ENCODE peak calls at places on chromosomes 5 and 9, in five cellular contexts. Z, E, D, B and G are unnamed samples. For H3K9me3 and H3K4me1, the result is how much of the 10 kb centered on the place peaks cover.

GRCh38 chr9:30519756-30520155 is 1864.7 kb upstream of the ACO1 start:
- DNase-seq in B (no peak), Z (no peak), E (no peak), D (no peak), G (no peak)

GRCh38 chr5:1268666-1269065 is 26.2 kb downstream of the TERT start:
- DNase-seq in Z (no peak), E (peak), D (no peak), B (no peak), G (no peak)

GRCh38 chr5:163821142-163821541 is 315.7 kb downstream of the MAT2B start:
- DNase-seq in B (no peak), E (no peak), D (no peak), Z (no peak), G (no peak)

GRCh38 chr5:149667084-149667826 is 62.9 kb upstream of the PPARGC1B start:
- DNase-seq in D (no peak), Z (no peak), B (no peak), E (peak), G (no peak)

GRCh38 chr5:1199649-1200494 is 1.5 kb upstream of the SLC6A19 start:
- DNase-seq in B (no peak), D (peak), Z (no peak), E (no peak), G (no peak)

GRCh38 chr5:143370440-143370839 is 33.0 kb downstream of the NR3C1 start:
- DNase-seq in Z (no peak), B (no peak), D (no peak), E (no peak), G (no peak)

GRCh38 chr5:131109540-131110255 is 55.4 kb downstream of the HINT1 start:
- DNase-seq in Z (no peak), B (no peak), D (no peak), E (peak), G (no peak)

GRCh38 chr9:19201899-19202891 is 28.3 kb upstream of the DENND4C start:
- DNase-seq in Z (peak), B (peak), E (no peak), D (no peak), G (no peak)

GRCh38 chr9:132241840-132242620 is 80.2 kb downstream of the NTNG2 start:
- DNase-seq in Z (no peak), B (peak), E (peak), D (peak), G (no peak)

GRCh38 chr5:58191451-58191850 is 268.4 kb downstream of the PLK2 start:
- DNase-seq in B (no peak), D (no peak), E (no peak), Z (no peak), G (no peak)

GRCh38 chr9:136656795-136657611 is 5.7 kb upstream of the EGFL7 start:
- DNase-seq in B (peak), Z (no peak), D (peak), E (no peak), G (no peak)

GRCh38 chr5:95924720-95925119 is 36.9 kb downstream of the ELL2 start:
- DNase-seq in Z (no peak), D (no peak), E (peak), B (no peak), G (no peak)

GRCh38 chr5:8720476-8720875 is 825.4 kb downstream of the SEMA5A start:
- DNase-seq in E (no peak), B (no peak), Z (no peak), D (no peak), G (no peak)
- H3K9me3 ChIP-seq in E (under half), B (under half), Z (under half), D (under half), G (under half)

DNA sequence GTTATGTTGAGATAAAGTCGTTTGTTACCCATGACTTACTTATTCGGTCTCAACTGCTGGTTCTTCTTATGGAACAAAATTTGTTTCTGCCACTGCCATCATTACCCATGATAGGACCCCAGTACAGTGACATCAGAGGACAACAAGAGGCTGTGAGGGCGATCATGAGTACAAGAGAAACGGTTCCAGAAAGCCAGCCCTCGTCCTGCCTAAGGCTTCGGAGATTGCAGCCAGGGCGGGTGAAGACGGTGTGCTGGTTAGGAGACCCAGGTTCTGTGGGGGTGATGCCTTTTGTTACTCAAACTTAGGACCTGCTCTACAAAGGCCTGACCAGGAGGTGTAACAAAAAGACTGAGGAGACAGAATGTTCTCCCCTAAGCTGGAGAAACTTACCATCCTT is 10.9 kb downstream of the FYB1 start:
- DNase-seq in Z (no peak), E (no peak), B (no peak), D (no peak), G (no peak)
- H3K4me1 ChIP-seq in Z (under half), E (under half), B (under half), D (under half), G (under half)

GRCh38 chr9:87309236-87309635 is 188.4 kb upstream of the DAPK1 start:
- DNase-seq in B (no peak), E (no peak), D (no peak), Z (no peak), G (no peak)

GRCh38 chr9:87305123-87305522 is 192.5 kb upstream of the DAPK1 start:
- DNase-seq in B (no peak), E (no peak), D (peak), Z (no peak), G (no peak)

GRCh38 chr9:87310827-87311564 is 186.7 kb upstream of the DAPK1 start:
- DNase-seq in B (no peak), Z (no peak), D (no peak), E (no peak), G (no peak)

DNA sequence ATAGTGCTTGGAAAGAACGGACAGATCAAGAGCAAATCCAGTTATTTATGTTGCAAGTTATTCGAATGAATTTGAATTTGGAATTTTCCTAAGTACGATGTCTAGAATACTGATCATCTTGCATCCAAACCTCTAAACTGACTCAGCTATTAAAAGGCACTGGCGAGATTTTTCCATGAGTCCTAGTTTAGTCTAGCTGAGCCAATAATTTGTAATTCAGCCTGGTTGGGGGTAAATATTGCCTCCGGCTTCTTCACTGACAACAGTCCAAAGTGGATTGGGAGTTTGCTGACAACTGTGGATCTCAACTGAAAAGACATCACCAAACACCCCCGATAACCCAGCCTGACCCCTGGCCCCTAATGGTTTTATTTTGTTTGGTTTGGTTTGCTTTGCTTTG is 189.9 kb upstream of the DAPK1 start:
- DNase-seq in B (no peak), E (no peak), Z (no peak), D (no peak), G (no peak)
- H3K4me3 ChIP-seq in B (no peak), E (no peak), Z (no peak), D (no peak), G (no peak)

GRCh38 chr5:175235251-175235963 is 208.6 kb downstream of the DRD1 start:
- DNase-seq in Z (no peak), E (no peak), B (no peak), D (no peak), G (no peak)
- H3K9me3 ChIP-seq in Z (under half), E (under half), B (under half), D (under half), G (under half)

DNA sequence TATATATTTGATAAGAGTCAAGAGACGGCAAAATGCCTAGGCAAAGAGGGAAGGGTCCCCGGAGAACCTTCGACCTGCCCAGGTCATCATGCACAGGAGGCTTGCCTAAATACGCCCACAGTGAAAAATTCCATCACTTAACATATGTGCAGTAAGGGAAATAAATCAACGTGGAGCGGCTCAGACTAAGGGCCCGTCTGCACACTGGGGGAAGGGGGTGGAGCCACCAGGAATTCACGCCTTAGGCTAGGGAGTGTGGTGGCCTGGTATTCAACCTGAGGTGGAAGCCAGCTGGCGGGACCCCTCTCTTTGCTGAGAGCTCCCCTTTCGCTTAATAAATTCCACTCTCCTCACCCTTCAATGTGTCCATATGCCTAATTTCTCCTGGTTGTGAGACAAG is 8.3 kb downstream of the PTBP3 start:
- DNase-seq in Z (no peak), D (no peak), E (no peak), B (no peak), G (no peak)
- H3K4me1 ChIP-seq in Z (under half), D (under half), E (under half), B (under half), G (under half)

GRCh38 chr5:72301557-72301956 is 18.5 kb downstream of the MRPS27 start:
- DNase-seq in D (no peak), E (no peak), B (no peak), Z (no peak), G (no peak)

GRCh38 chr5:72305194-72306142 is 14.6 kb downstream of the MRPS27 start:
- DNase-seq in D (no peak), E (no peak), Z (no peak), B (no peak), G (no peak)

GRCh38 chr5:72300590-72301339 is 19.3 kb downstream of the MRPS27 start:
- DNase-seq in E (no peak), D (no peak), Z (no peak), B (no peak), G (no peak)

GRCh38 chr5:72298711-72299110 is 21.3 kb downstream of the MRPS27 start:
- DNase-seq in Z (no peak), B (no peak), E (no peak), D (no peak), G (no peak)

DNA sequence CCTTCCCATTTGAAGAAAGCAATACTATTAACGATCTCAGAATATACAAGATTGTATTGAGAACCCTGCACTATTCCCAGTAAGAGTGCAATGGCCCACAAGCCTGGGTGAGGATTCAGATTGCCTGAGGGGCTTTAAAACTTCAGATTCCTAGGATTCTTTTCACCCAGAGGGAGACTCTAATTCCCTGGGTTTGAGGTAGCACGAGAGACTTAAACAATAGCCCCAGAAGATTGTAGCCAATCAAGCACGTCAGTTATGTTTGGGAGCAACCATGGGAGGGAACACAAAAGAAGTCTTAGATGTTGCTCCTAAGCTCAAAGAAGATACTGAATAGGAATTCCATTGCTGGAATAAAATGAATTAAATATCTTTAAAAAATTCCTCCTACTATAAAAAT is 17.9 kb downstream of the MRPS27 start:
- DNase-seq in Z (no peak), B (no peak), E (no peak), D (no peak), G (peak)
- H3K4me3 ChIP-seq in Z (no peak), B (no peak), E (no peak), D (no peak), G (no peak)

DNA sequence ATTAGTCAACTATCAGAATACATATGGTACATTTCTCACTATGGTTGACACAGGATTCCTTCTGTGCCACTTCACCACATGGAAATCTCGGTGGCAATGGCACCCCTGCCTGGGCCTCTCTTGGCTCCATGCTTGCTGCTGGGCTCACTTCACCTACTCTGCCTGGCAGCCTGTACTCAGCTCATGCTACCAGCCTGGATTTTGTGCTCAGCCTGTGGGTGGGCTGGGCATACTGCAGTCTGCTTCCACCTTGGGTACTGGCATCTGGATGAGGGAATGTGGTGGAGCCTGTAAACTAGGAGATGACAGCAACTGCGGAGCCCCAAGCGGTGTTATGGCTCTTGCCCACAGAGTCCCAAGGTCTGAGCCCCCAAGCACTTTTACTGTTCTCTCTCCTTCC is 604.1 kb downstream of the MTRR start:
- DNase-seq in D (no peak), B (no peak), Z (no peak), E (no peak), G (no peak)
- H3K9me3 ChIP-seq in D (under half), B (under half), Z (under half), E (under half), G (under half)

GRCh38 chr5:27313549-27313948 is 275.2 kb upstream of the CDH9 start:
- DNase-seq in D (no peak), Z (no peak), B (no peak), E (no peak), G (no peak)

GRCh38 chr5:27315541-27316282 is 277.3 kb upstream of the CDH9 start:
- DNase-seq in D (no peak), Z (no peak), E (peak), B (no peak), G (no peak)

GRCh38 chr5:27311544-27311943 is 273.2 kb upstream of the CDH9 start:
- DNase-seq in E (no peak), Z (no peak), B (no peak), D (no peak), G (no peak)

GRCh38 chr5:27316283-27316675 is 277.9 kb upstream of the CDH9 start:
- DNase-seq in D (no peak), Z (no peak), B (no peak), E (no peak), G (no peak)

GRCh38 chr5:27312291-27312690 is 273.9 kb upstream of the CDH9 start:
- DNase-seq in D (no peak), E (peak), Z (no peak), B (no peak), G (no peak)
- H3K4me1 ChIP-seq in D (under half), E (under half), Z (under half), B (under half), G (under half)

GRCh38 chr9:97853056-97853843 is at the start of gene FOXE1:
- DNase-seq in B (no peak), E (no peak), D (peak), Z (no peak), G (no peak)

GRCh38 chr9:97855486-97855875 is 2.5 kb downstream of the FOXE1 start:
- DNase-seq in D (no peak), B (no peak), Z (no peak), E (no peak), G (no peak)

GRCh38 chr9:97852399-97853055 is 499 bp upstream of the FOXE1 start:
- DNase-seq in D (no peak), B (no peak), E (no peak), Z (no peak), G (no peak)

GRCh38 chr9:97854696-97855485 is 1.9 kb downstream of the FOXE1 start:
- DNase-seq in D (no peak), Z (no peak), E (no peak), B (no peak), G (no peak)

DNA sequence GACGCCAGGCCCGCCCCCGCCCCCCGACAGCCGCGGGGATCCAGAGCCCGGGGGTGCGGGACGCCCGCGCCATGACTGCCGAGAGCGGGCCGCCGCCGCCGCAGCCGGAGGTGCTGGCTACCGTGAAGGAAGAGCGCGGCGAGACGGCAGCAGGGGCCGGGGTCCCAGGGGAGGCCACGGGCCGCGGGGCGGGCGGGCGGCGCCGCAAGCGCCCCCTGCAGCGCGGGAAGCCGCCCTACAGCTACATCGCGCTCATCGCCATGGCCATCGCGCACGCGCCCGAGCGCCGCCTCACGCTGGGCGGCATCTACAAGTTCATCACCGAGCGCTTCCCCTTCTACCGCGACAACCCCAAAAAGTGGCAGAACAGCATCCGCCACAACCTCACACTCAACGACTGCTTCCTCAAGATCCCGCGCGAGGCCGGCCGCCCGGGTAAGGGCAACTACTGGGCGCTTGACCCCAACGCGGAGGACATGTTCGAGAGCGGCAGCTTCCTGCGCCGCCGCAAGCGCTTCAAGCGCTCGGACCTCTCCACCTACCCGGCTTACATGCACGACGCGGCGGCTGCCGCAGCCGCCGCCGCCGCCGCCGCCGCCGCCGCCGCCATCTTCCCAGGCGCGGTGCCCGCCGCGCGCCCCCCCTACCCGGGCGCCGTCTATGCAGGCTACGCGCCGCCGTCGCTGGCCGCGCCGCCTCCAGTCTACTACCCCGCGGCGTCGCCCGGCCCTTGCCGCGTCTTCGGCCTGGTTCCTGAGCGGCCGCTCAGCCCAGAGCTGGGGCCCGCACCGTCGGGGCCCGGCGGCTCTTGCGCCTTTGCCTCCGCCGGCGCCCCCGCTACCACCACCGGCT is 1.0 kb downstream of the FOXE1 start:
- DNase-seq in B (no peak), Z (no peak), D (peak), E (no peak), G (peak)
- H3K4me3 ChIP-seq in B (no peak), Z (peak), D (peak), E (no peak), G (peak)